ENCODE peak calls at places on chromosomes 16 and 17, in six cellular contexts. Y is K562, F is uterus, Z is endodermal cell, V is IMR-90, J is stomach. N is an unnamed sample. For H3K36me3, the result is how much of the 10 kb centered on the place peaks cover.

GRCh38 chr16:4677390-4677789 is 16.0 kb upstream of the NUDT16L1 start:
- DNase-seq in J (no peak), V (no peak), Z (no peak), F (no peak), Y (no peak), N (peak)

GRCh38 chr17:48629411-48629759 is 3.2 kb upstream of the HOXB9 start:
- DNase-seq in Y (no peak), J (no peak), Z (peak), F (no peak), V (no peak), N (no peak)

GRCh38 chr17:17545031-17545820 is 46.3 kb downstream of the PEMT start:
- DNase-seq in V (peak), Z (no peak), Y (no peak), F (no peak), J (no peak), N (no peak)

GRCh38 chr16:68005786-68006286 is 6.6 kb upstream of the DPEP2 start:
- DNase-seq in Z (peak), V (no peak), F (no peak), J (peak), Y (peak), N (no peak)

GRCh38 chr17:34389343-34389742 is 26.3 kb upstream of the CCL1 start:
- DNase-seq in Y (no peak), J (no peak), F (no peak), V (no peak), Z (peak), N (no peak)

GRCh38 chr16:69672315-69672997 is 53.9 kb downstream of the NQO1 start:
- DNase-seq in Y (no peak), J (no peak), V (no peak), F (no peak), Z (no peak), N (no peak)

GRCh38 chr17:76710863-76711611 is at the start of gene MXRA7:
- DNase-seq in J (peak), F (peak), V (peak), Y (peak), Z (peak), N (peak)

GRCh38 chr17:74759243-74759801 is 10.9 kb downstream of the NHERF1 start:
- DNase-seq in Z (peak), F (no peak), J (no peak), Y (no peak), V (no peak), N (no peak)

GRCh38 chr17:46159686-46160085 is 33.5 kb downstream of the KANSL1 start:
- DNase-seq in F (no peak), Y (peak), J (no peak), V (peak), Z (no peak), N (no peak)

GRCh38 chr16:11585460-11586374 is 1.0 kb downstream of the LITAF start:
- DNase-seq in Y (no peak), V (peak), J (peak), F (no peak), Z (no peak), N (peak)

GRCh38 chr17:81090361-81091133 is 55.6 kb downstream of the BAIAP2 start:
- DNase-seq in Z (peak), J (peak), Y (peak), F (no peak), V (no peak), N (peak)

GRCh38 chr17:13671771-13672170 is 70.0 kb upstream of the HS3ST3A1 start:
- DNase-seq in V (no peak), Z (peak), F (no peak), J (no peak), Y (no peak), N (no peak)

GRCh38 chr17:18321309-18321708 is 6.2 kb downstream of the SMCR8 start:
- DNase-seq in V (no peak), F (no peak), Z (peak), J (no peak), Y (peak), N (no peak)

GRCh38 chr17:82105882-82106696 is 8.1 kb upstream of the FASN start:
- DNase-seq in Y (peak), V (peak), Z (peak), F (peak), J (peak), N (no peak)

GRCh38 chr17:51259574-51260236 is at the start of gene MBTD1:
- DNase-seq in F (peak), Y (peak), V (peak), J (peak), Z (peak), N (peak)

GRCh38 chr17:33451221-33451620 is 158.1 kb upstream of the ASIC2 start:
- DNase-seq in F (no peak), J (no peak), Z (peak), Y (no peak), V (no peak), N (no peak)

GRCh38 chr17:75485688-75486087 is 29.3 kb downstream of the TMEM94 start:
- DNase-seq in F (no peak), J (no peak), V (no peak), Y (no peak), Z (peak), N (no peak)

GRCh38 chr17:58415371-58416055 is 1.8 kb downstream of the RNF43 start:
- DNase-seq in V (no peak), F (no peak), J (peak), Y (no peak), Z (peak), N (peak)

GRCh38 chr17:57957120-57957850 is 2.1 kb upstream of the CUEDC1 start:
- DNase-seq in Y (no peak), V (no peak), F (peak), J (peak), Z (peak), N (no peak)

GRCh38 chr16:88809676-88810165 is 2.0 kb downstream of the APRT start:
- DNase-seq in Z (no peak), Y (peak), F (no peak), V (no peak), J (no peak), N (no peak)

GRCh38 chr16:53489754-53490153 is 13.3 kb downstream of the AKTIP start:
- DNase-seq in Y (no peak), F (no peak), V (no peak), J (no peak), Z (no peak), N (no peak)

GRCh38 chr16:75254359-75254837 is 3.0 kb upstream of the BCAR1 start:
- DNase-seq in F (peak), V (peak), Y (no peak), J (no peak), Z (peak), N (no peak)

GRCh38 chr17:37708616-37709212 is 36.1 kb downstream of the HNF1B start:
- DNase-seq in F (no peak), Y (no peak), Z (peak), J (peak), V (peak), N (no peak)

GRCh38 chr16:35306915-35307314 is 1847.5 kb downstream of the TP53TG3F start:
- DNase-seq in J (no peak), Z (no peak), Y (no peak), V (no peak), F (no peak), N (no peak)

GRCh38 chr17:28433696-28434095 is 27.7 kb upstream of the SLC46A1 start:
- DNase-seq in J (no peak), Z (no peak), V (no peak), Y (no peak), F (no peak), N (no peak)

GRCh38 chr16:66874079-66874775 is 6.1 kb upstream of the PDP2 start:
- DNase-seq in V (peak), Z (no peak), F (no peak), J (no peak), Y (no peak), N (no peak)

GRCh38 chr17:72528683-72529082 is 407.9 kb downstream of the SOX9 start:
- DNase-seq in V (no peak), Z (no peak), F (no peak), J (no peak), Y (no peak), N (no peak)

GRCh38 chr17:65371702-65372101 is 189.7 kb downstream of the AXIN2 start:
- DNase-seq in V (no peak), Y (no peak), Z (peak), F (no peak), J (peak), N (peak)

GRCh38 chr17:77619851-77620250 is 338.7 kb upstream of the TNRC6C start:
- DNase-seq in J (no peak), F (no peak), V (peak), Y (no peak), Z (peak), N (no peak)

GRCh38 chr16:46972429-46972970 is 974 bp downstream of the DNAJA2 start:
- DNase-seq in Z (no peak), V (peak), Y (peak), F (no peak), J (no peak), N (no peak)

GRCh38 chr16:46968063-46968435 is 5.4 kb downstream of the DNAJA2 start:
- DNase-seq in J (no peak), V (no peak), F (no peak), Z (no peak), Y (no peak), N (no peak)

GRCh38 chr16:46971271-46971670 is 2.2 kb downstream of the DNAJA2 start:
- DNase-seq in Z (no peak), F (no peak), Y (no peak), J (no peak), V (no peak), N (no peak)

GRCh38 chr16:46972971-46973456 is 460 bp downstream of the DNAJA2 start:
- DNase-seq in Y (peak), F (no peak), J (peak), Z (peak), V (no peak), N (peak)

DNA sequence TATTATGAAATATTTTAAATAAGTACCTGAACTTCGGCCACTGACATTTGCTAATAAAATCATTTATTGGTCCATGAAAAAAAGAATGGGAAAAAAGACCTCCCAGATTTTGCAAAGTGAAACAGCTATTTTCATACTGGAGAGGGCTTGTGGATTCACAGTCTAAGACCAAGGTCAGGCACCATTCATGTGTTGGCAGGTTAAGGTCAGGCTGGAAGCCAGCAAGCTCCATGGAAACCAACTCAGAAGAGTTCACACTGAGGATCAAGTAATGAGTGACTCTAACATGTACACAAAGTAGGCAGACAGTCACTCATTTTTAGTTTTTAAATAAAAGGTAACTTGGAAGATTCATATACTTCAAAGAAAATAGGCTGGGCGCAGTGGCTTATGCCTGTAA is 3.4 kb downstream of the DNAJA2 start:
- DNase-seq in F (no peak), Y (no peak), V (no peak), J (peak), Z (no peak), N (peak)
- H3K36me3 ChIP-seq in F (under half), Y (half or more), V (under half), J (half or more), Z (half or more), N (half or more)

GRCh38 chr17:1229354-1229890 is 40.8 kb upstream of the BHLHA9 start:
- DNase-seq in Y (peak), V (no peak), Z (peak), F (no peak), J (peak), N (peak)
- H3K27ac ChIP-seq in Y (no peak), V (no peak), Z (no peak), F (peak), J (peak), N (peak)

DNA sequence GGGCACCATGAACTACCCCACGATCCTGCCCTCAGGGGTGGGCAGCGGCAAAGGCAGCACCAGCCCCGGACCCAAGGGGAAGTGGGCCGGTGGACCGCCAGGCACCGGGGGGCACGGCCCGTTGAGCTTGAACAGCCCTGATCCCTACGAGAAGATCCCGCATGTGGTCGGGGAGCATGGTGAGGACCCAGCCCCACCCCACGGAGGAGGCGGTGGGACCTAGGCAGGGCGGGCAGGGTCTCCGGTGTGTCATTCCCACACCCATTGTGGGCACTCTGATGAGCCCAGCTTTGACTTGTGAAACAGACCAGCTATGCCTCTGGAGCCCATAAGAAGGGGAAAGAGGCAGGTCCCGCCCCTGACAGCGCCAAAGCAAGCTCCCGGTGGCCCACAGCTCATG is 22.8 kb downstream of the TPSG1 start:
- DNase-seq in Z (no peak), F (no peak), J (no peak), V (no peak), Y (no peak), N (no peak)
- H3K36me3 ChIP-seq in Z (under half), F (under half), J (half or more), V (under half), Y (under half), N (under half)

DNA sequence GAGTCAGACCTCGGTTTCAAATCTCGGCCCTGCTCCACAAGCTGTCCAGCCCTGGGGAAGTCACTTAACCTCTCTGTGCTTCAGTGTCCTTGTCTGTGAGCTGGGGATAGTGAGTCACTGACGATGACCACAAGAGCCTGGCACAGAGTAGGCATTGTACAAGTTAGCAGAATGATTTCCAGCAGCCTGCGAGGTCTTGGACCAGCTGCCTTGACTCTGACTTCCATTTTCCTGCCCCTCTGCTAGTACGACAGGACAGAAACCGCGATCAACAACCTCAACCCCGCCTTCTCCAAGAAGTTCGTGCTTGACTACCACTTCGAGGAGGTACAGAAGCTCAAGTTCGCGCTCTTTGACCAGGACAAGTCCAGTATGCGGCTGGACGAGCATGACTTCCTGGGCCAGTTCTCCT is 20.7 kb downstream of the CPNE2 start:
- DNase-seq in Z (no peak), F (no peak), Y (no peak), J (no peak), V (peak), N (no peak)
- H3K27ac ChIP-seq in Z (no peak), F (no peak), Y (no peak), J (no peak), V (no peak), N (peak)

GRCh38 chr17:38779965-38780752 is 19.2 kb downstream of the PIP4K2B start:
- DNase-seq in J (no peak), F (no peak), V (no peak), Y (no peak), Z (no peak), N (no peak)
- H3K36me3 ChIP-seq in J (half or more), F (under half), V (half or more), Y (half or more), Z (half or more), N (half or more)

GRCh38 chr17:50111687-50112655 is 16.8 kb downstream of the PDK2 start:
- DNase-seq in V (no peak), J (peak), Y (no peak), F (no peak), Z (peak), N (peak)

GRCh38 chr17:50114401-50114800 is 15.6 kb downstream of the SAMD14 start:
- DNase-seq in V (no peak), Y (no peak), Z (no peak), F (no peak), J (no peak), N (no peak)

GRCh38 chr17:50112694-50113093 is 17.3 kb downstream of the SAMD14 start:
- DNase-seq in Y (no peak), Z (no peak), V (no peak), F (no peak), J (no peak), N (no peak)

GRCh38 chr17:50114849-50115357 is 15.1 kb downstream of the SAMD14 start:
- DNase-seq in Y (peak), V (peak), F (no peak), J (peak), Z (peak), N (no peak)

GRCh38 chr17:50113624-50114320 is 16.2 kb downstream of the SAMD14 start:
- DNase-seq in F (peak), V (no peak), J (no peak), Z (no peak), Y (no peak), N (no peak)
- H3K27ac ChIP-seq in F (no peak), V (no peak), J (no peak), Z (no peak), Y (no peak), N (peak)

DNA sequence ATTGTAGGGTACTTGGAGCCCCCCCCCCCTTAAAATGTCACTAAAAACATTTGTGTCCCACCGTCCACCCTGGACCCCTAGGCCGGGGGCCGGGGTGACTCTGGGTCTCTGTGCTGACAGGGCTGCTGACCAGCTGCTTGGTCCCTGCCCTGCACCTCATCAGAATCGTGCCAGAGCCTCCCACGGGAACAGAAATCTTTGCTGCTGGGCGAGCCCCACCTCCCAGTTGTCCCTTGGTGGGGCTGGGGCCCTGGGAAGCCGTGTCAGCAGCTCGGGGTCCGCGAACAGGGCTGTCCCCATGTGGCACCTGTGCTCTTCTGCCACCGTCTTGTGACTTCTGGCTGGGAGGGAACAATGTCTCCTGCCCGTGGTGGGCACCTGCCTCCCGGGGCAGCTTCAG is 18.5 kb downstream of the KCTD5 start:
- DNase-seq in Z (no peak), Y (no peak), V (no peak), J (no peak), F (no peak), N (no peak)
- H3K36me3 ChIP-seq in Z (under half), Y (half or more), V (half or more), J (half or more), F (under half), N (half or more)

DNA sequence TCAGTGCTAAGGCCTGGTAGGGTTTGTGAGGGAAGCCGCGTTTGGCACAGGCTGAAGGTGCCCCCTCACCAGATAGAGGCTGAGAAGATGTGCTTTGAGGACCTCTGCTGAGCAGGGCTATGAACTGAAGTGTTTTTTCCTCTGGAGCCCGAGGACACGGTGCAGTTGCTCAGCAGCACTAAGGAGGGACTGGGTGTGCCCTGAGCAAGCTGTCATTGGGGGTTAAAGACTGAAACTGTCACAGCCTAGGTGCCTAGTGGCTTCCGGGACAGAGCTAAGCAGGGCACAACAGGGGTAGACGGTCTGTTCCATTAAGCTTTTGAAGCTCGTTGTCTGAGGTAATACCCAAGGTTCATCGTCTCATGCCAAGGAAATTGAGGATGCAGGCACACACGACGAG is 24.8 kb upstream of the ASGR2 start:
- DNase-seq in V (no peak), J (no peak), F (no peak), Y (no peak), Z (no peak), N (no peak)
- H3K27ac ChIP-seq in V (no peak), J (no peak), F (no peak), Y (no peak), Z (no peak), N (no peak)

GRCh38 chr17:78794399-78794798 is 12.3 kb upstream of the CYTH1 start:
- DNase-seq in Y (no peak), F (no peak), V (no peak), J (no peak), Z (no peak), N (no peak)

GRCh38 chr17:78796134-78796900 is 14.2 kb upstream of the CYTH1 start:
- DNase-seq in F (no peak), Z (no peak), J (peak), Y (no peak), V (no peak), N (no peak)

GRCh38 chr17:78793415-78793814 is 11.3 kb upstream of the CYTH1 start:
- DNase-seq in Y (no peak), V (no peak), Z (no peak), F (no peak), J (no peak), N (no peak)

GRCh38 chr17:78793968-78794367 is 11.9 kb upstream of the CYTH1 start:
- DNase-seq in Y (no peak), Z (no peak), F (no peak), J (no peak), V (no peak), N (no peak)

DNA sequence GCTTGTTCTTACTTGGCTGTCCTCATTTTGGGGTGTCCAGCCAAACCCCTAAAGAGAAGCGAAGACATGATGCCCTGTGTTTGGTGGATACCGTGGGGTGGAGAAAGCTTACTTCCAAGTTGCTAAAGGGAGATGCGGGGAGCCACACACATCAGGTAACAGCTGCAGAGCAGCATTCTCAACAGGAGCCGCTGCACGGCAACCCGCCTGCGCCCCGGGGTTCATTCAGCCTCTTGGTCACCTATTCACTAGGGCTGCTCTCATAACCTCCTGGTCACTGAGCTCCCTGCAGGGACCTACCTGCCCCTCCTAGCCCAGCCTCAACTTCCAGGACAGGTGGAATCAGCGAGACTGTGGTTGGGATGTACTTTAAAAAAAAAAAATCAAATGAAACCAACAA is 13.2 kb upstream of the CYTH1 start:
- DNase-seq in Z (no peak), J (no peak), F (no peak), V (no peak), Y (no peak), N (no peak)
- H3K36me3 ChIP-seq in Z (under half), J (half or more), F (under half), V (half or more), Y (half or more), N (half or more)

GRCh38 chr17:55784666-55785065 is 33.8 kb downstream of the PCTP start:
- DNase-seq in Z (no peak), V (no peak), J (no peak), Y (no peak), F (no peak), N (no peak)

GRCh38 chr17:55783684-55784245 is 32.9 kb downstream of the PCTP start:
- DNase-seq in J (peak), F (peak), Y (peak), V (no peak), Z (peak), N (peak)

DNA sequence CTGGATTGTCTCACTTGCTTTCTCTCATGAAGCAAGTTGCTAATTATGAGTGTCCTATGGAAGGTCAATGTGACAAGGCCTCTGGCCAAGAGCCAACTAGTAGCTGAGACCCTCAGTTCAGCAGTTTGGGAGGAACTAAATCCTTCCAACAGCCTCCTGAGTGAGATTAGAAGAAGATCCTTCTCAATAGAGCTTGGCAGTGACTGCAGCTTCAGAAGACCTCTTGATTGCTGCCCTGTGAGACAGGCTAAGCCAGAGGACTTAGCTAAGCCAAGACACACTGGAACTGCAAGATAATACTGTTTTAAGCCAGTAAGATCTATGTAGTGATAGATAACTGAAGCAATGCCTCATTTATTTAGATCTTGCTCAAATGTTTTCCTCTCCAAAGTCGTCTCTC is 34.3 kb downstream of the PCTP start:
- DNase-seq in J (no peak), Y (peak), Z (no peak), V (no peak), F (no peak), N (no peak)
- H3K27ac ChIP-seq in J (no peak), Y (peak), Z (no peak), V (no peak), F (no peak), N (no peak)

N was measured in left ventricle myocardium inferior.